ENCODE peak calls at places on chromosomes 1 and 21, in six cellular contexts. E is SK-N-SH, B is H1, O is HCT116, P is GM12878, G is K562. Q is an unnamed sample.

GRCh38 chr1:41245659-41246058 is 3.6 kb upstream of the SCMH1 start:
- DNase-seq in E (no peak), B (no peak), O (no peak), P (no peak), G (peak), Q (no peak)

GRCh38 chr1:9422321-9422720 is 116.9 kb upstream of the SLC25A33 start:
- DNase-seq in E (no peak), B (no peak), O (no peak), P (no peak), G (no peak), Q (no peak)

GRCh38 chr1:67118191-67118590 is 16.6 kb downstream of the C1orf141 start:
- DNase-seq in E (no peak), B (no peak), O (no peak), P (no peak), G (no peak), Q (no peak)

GRCh38 chr1:169676001-169676400 is 35.4 kb downstream of the SELL start:
- DNase-seq in E (no peak), B (peak), O (no peak), P (no peak), G (no peak), Q (no peak)

GRCh38 chr1:26373789-26374188 is 1.2 kb upstream of the ZNF683 start:
- DNase-seq in E (no peak), B (no peak), O (no peak), P (no peak), G (no peak), Q (no peak)

GRCh38 chr1:155324717-155325595 is 4.3 kb downstream of the RUSC1 start:
- DNase-seq in E (peak), B (peak), O (peak), P (no peak), G (peak), Q (peak)

GRCh38 chr1:3898994-3899775 is 887 bp downstream of the C1orf174 start:
- DNase-seq in E (no peak), B (no peak), O (no peak), P (no peak), G (peak), Q (no peak)

GRCh38 chr21:34510148-34511142 is 1.6 kb downstream of the KCNE1 start:
- DNase-seq in E (peak), B (peak), O (peak), P (no peak), G (peak), Q (peak)

GRCh38 chr1:80155371-80155770 is 1148.8 kb upstream of the ADGRL4 start:
- DNase-seq in E (no peak), B (no peak), O (peak), P (no peak), G (no peak), Q (no peak)

GRCh38 chr1:152673016-152673415 is 2.1 kb upstream of the LCE2C start:
- DNase-seq in E (no peak), B (no peak), O (no peak), P (no peak), G (no peak), Q (no peak)

GRCh38 chr1:17610085-17610484 is 70.6 kb downstream of the ARHGEF10L start:
- DNase-seq in E (no peak), B (no peak), O (no peak), P (no peak), G (no peak), Q (no peak)

GRCh38 chr1:16167331-16168143 is 11.7 kb upstream of the EPHA2 start:
- DNase-seq in E (peak), B (peak), O (no peak), P (no peak), G (peak), Q (peak)

GRCh38 chr1:244970236-244970652 is 105.9 kb upstream of the HNRNPU start:
- DNase-seq in E (peak), B (no peak), O (peak), P (no peak), G (peak), Q (peak)

GRCh38 chr1:178397678-178398077 is 99.1 kb downstream of the CLEC20A start:
- DNase-seq in E (no peak), B (no peak), O (no peak), P (no peak), G (no peak), Q (no peak)

GRCh38 chr1:106534612-106535011 is 521.9 kb upstream of the PRMT6 start:
- DNase-seq in E (no peak), B (no peak), O (no peak), P (no peak), G (no peak), Q (peak)

GRCh38 chr1:116817582-116818064 is 63.4 kb downstream of the CD2 start:
- DNase-seq in E (peak), B (peak), O (peak), P (no peak), G (peak), Q (peak)

GRCh38 chr1:5271264-5271663 is 616.9 kb downstream of the AJAP1 start:
- DNase-seq in E (no peak), B (no peak), O (no peak), P (no peak), G (no peak), Q (no peak)

GRCh38 chr1:54542120-54542961 is 5.7 kb upstream of the ACOT11 start:
- DNase-seq in E (peak), B (peak), O (peak), P (peak), G (peak), Q (peak)

GRCh38 chr1:10679521-10680220 is 116.8 kb downstream of the CASZ1 start:
- DNase-seq in E (peak), B (peak), O (peak), P (no peak), G (peak), Q (peak)

GRCh38 chr1:151704246-151704645 is 12.4 kb downstream of the CELF3 start:
- DNase-seq in E (no peak), B (no peak), O (no peak), P (no peak), G (no peak), Q (no peak)

GRCh38 chr21:44816761-44817505 is 929 bp downstream of the SUMO3 start:
- DNase-seq in E (peak), B (no peak), O (no peak), P (no peak), G (no peak), Q (no peak)

GRCh38 chr21:17441370-17441769 is 71.5 kb upstream of the CXADR start:
- DNase-seq in E (no peak), B (no peak), O (no peak), P (no peak), G (no peak), Q (no peak)

GRCh38 chr1:87045757-87046422 is 131.5 kb downstream of the HS2ST1 start:
- DNase-seq in E (no peak), B (no peak), O (no peak), P (no peak), G (no peak), Q (no peak)

GRCh38 chr1:1074631-1075147 is 583 bp upstream of the RNF223 start:
- DNase-seq in E (peak), B (no peak), O (no peak), P (no peak), G (no peak), Q (no peak)

GRCh38 chr1:64581786-64582185 is 111.9 kb downstream of the CACHD1 start:
- DNase-seq in E (no peak), B (no peak), O (no peak), P (no peak), G (no peak), Q (no peak)

GRCh38 chr1:27435566-27436203 is 43.3 kb downstream of the GPR3 start:
- DNase-seq in E (no peak), B (no peak), O (no peak), P (no peak), G (no peak), Q (no peak)

GRCh38 chr1:22711071-22711470 is 432 bp downstream of the EPHB2 start:
- DNase-seq in E (peak), B (no peak), O (no peak), P (no peak), G (no peak), Q (no peak)

GRCh38 chr1:202247837-202248795 is 54.5 kb downstream of the LGR6 start:
- DNase-seq in E (no peak), B (no peak), O (no peak), P (no peak), G (no peak), Q (no peak)

GRCh38 chr1:3590145-3590768 is 21.1 kb downstream of the MEGF6 start:
- DNase-seq in E (peak), B (no peak), O (no peak), P (no peak), G (no peak), Q (no peak)

GRCh38 chr1:54317084-54317483 is 89.1 kb downstream of the SSBP3 start:
- DNase-seq in E (no peak), B (no peak), O (no peak), P (no peak), G (no peak), Q (no peak)

GRCh38 chr1:171841931-171842723 is 829 bp downstream of the DNM3 start:
- DNase-seq in E (peak), B (no peak), O (no peak), P (no peak), G (no peak), Q (no peak)

GRCh38 chr1:167272375-167272957 is 51.8 kb downstream of the POU2F1 start:
- DNase-seq in E (no peak), B (no peak), O (no peak), P (no peak), G (no peak), Q (no peak)

GRCh38 chr1:87941292-87941946 is 612.7 kb downstream of the LMO4 start:
- DNase-seq in E (no peak), B (no peak), O (no peak), P (no peak), G (no peak), Q (no peak)

GRCh38 chr1:47175227-47175934 is 14.5 kb downstream of the PDZK1IP1 start:
- DNase-seq in E (peak), B (no peak), O (peak), P (no peak), G (peak), Q (peak)

GRCh38 chr1:59765036-59765730 is 49.6 kb upstream of the HOOK1 start:
- DNase-seq in E (no peak), B (no peak), O (no peak), P (no peak), G (no peak), Q (no peak)

GRCh38 chr1:23930861-23931471 is 17.8 kb upstream of the CNR2 start:
- DNase-seq in E (no peak), B (no peak), O (no peak), P (no peak), G (no peak), Q (no peak)

GRCh38 chr1:206430031-206430983 is 40.0 kb upstream of the IKBKE start:
- DNase-seq in E (no peak), B (no peak), O (no peak), P (peak), G (no peak), Q (no peak)

DNA sequence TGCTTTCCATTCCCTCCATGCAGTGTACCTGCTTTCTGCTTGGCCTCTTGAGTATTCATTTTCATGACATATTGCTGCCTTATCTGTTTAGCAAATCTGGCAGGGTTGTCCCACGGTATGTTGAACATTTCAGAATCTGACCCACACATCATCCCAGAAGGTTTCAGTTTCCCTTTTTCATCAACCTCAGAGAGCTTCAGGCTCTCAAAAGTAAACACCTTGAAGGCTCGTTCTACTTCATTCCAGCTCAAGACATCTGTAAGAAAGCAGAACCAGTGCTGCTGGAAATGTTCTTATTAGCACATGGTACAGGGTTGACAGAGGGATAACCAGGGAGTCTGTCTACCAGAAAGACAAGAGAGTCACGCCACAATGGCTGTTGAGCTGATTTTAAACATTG is 103.6 kb downstream of the SPAG17 start:
- DNase-seq in E (no peak), B (no peak), O (no peak), P (peak), G (no peak), Q (peak)
- TF ChIP-seq JUND in E (no peak), B (no peak), O (no peak), P (no peak), G (no peak), Q (peak)

DNA sequence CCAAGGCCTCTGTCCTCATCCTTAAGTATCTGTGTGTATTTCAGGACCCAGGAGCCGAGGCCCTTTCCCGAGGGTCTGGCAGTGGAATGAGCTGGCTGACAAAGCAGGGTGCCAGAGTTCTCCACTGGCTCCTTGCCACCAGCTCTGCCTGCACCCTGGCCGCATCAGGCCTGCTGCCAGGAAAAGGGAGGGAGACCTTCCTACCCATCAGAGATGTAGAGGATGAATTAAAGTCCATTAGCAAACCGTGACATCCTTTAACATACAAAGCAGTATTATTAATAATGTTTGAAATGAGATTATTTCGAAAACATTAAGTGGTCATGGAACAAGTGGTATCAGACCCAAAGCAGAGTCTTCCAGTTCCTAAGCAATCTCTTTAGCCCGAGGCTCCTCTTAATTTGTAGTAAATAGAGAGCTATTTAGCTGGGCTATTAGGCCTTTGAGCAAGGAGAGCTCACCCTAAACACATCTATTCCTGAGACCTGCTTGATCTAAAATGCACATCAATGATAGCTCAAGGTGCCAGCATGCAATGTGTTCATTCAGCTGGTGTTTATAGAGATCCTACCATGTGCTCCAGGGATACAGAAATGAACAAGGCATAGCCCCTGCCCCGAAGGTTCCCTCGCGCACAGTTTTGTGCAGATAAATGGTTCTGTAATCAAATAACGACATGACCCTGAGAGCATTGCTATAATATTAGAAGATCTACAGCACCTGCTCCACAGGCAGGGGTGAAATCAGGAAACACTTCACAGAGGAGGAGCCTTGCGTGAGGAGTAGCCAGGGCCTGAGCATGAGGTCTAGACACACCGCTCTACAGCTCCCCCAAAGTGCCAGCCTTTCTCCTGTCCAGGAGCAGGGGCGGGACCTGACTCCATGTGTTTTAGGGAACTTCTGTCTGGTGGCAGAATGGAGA is 44.0 kb downstream of the FAM163A start:
- DNase-seq in E (peak), B (no peak), O (no peak), P (no peak), G (no peak), Q (no peak)
- TF ChIP-seq JUND in E (no peak), B (no peak), O (no peak), P (no peak), G (no peak), Q (no peak)

GRCh38 chr21:41834252-41834925 is 44.8 kb downstream of the PRDM15 start:
- DNase-seq in E (no peak), B (no peak), O (no peak), P (no peak), G (no peak), Q (no peak)
- TF ChIP-seq JUND in E (no peak), B (no peak), O (no peak), P (no peak), G (no peak), Q (no peak)

DNA sequence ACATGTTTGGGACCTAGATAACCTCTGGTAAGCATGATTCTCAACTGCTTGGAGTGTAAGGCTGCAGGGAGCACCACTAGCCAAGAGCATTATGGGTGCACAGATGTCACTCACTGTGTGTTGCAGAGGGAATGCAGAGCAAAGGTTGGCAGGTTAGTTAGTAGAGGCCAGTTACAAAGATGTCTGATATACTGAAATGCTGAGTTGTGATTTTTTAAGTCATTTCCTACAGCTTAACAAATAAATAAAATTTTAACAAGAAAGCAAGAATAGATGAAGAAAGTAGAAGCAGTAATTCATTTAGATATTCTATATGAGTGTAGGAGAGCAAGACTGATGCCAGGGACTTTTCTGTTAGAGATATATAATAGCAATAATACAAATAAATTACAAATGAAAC is 64.8 kb downstream of the MARK1 start:
- DNase-seq in E (no peak), B (no peak), O (no peak), P (no peak), G (no peak), Q (no peak)
- TF ChIP-seq JUND in E (no peak), B (no peak), O (no peak), P (no peak), G (no peak), Q (no peak)

DNA sequence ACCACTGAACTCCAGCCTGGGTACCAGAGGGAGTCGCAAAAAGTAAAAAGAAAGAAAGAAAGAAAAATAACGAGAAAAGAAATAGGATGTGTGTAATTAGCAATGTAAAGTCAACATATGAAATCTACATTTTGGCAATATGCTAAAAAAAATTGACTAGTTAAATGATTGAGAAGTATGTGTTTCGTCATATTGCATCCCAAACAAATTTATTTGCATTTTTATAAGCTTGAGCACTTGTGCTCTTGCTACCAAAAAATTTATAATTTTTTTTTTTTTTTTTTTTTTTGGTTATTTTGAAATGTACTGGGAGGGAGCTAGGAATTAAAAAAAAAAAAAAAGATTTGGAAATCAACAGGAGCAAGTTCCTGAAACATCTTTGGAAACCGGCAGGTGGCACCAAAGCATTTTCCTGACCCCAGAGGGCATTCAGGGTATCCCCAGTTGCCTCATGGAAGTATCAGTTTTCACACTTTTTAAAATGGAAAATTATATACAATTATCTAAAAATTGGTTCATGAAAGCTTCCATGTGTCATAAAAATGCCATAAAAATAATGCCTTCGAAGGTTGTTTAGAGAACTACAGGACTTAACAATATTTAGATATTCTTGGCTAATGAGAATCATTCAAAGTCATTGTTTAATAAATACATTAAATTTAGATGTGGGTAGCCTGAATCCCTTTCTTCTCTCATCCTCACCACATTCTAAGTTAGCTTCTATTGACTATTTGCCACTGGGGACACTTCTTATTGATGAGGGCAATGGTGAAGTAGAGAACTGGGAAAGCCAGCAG is 4.8 kb upstream of the HEATR1 start:
- DNase-seq in E (peak), B (no peak), O (peak), P (no peak), G (peak), Q (peak)
- TF ChIP-seq JUND in E (no peak), B (no peak), O (no peak), P (no peak), G (peak), Q (no peak)

GRCh38 chr1:84619383-84620093 is 45.3 kb upstream of the CTBS start:
- DNase-seq in E (peak), B (no peak), O (peak), P (no peak), G (peak), Q (no peak)
- TF ChIP-seq JUND in E (peak), B (no peak), O (peak), P (no peak), G (peak), Q (no peak)

GRCh38 chr21:32645261-32646182 is 33.3 kb upstream of the CFAP298 start:
- DNase-seq in E (no peak), B (peak), O (no peak), P (no peak), G (peak), Q (no peak)

GRCh38 chr21:32641715-32642698 is 29.8 kb upstream of the CFAP298 start:
- DNase-seq in E (no peak), B (no peak), O (no peak), P (no peak), G (no peak), Q (no peak)
- TF ChIP-seq JUND in E (no peak), B (no peak), O (no peak), P (no peak), G (no peak), Q (no peak)

Q was measured in T47D.